ENCODE peak calls at places on chromosome 4, in ten cellular contexts. B, R, L, M, P, X, H, G, Y and A are unnamed samples. For H3K27me3, the result is how much of the 10 kb centered on the place peaks cover.

GRCh38 chr4:147610666-147611065 is 6.5 kb upstream of the TMEM184C start:
- DNase-seq in B (no peak), R (no peak), L (no peak), M (no peak), P (no peak), X (no peak), H (no peak), G (no peak), Y (no peak), A (no peak)

GRCh38 chr4:134585972-134586371 is 384.4 kb upstream of the PABPC4L start:
- DNase-seq in B (no peak), R (no peak), L (no peak), M (no peak), P (no peak), X (no peak), H (no peak), G (peak), Y (no peak), A (no peak)

GRCh38 chr4:78720994-78721677 is 55.0 kb upstream of the BMP2K start:
- DNase-seq in B (peak), R (no peak), L (no peak), M (no peak), P (peak), X (no peak), H (no peak), G (no peak), Y (no peak), A (no peak)

GRCh38 chr4:95027906-95028618 is 270.3 kb downstream of the BMPR1B start:
- DNase-seq in B (no peak), R (no peak), L (no peak), M (peak), P (no peak), X (no peak), H (no peak), G (no peak), Y (no peak), A (no peak)

GRCh38 chr4:167826281-167826680 is 266.1 kb upstream of the ANXA10 start:
- DNase-seq in B (no peak), R (no peak), L (no peak), M (no peak), P (no peak), X (no peak), H (no peak), G (peak), Y (no peak), A (no peak)

GRCh38 chr4:5638976-5639375 is 69.4 kb downstream of the EVC2 start:
- DNase-seq in B (no peak), R (no peak), L (no peak), M (no peak), P (no peak), X (no peak), H (no peak), G (peak), Y (no peak), A (no peak)

GRCh38 chr4:64361399-64361740 is 47.9 kb downstream of the TECRL start:
- DNase-seq in B (no peak), R (no peak), L (no peak), M (no peak), P (no peak), X (no peak), H (no peak), G (no peak), Y (no peak), A (no peak)

GRCh38 chr4:107689912-107690587 is 30.0 kb downstream of the PAPSS1 start:
- DNase-seq in B (no peak), R (no peak), L (no peak), M (no peak), P (no peak), X (peak), H (no peak), G (peak), Y (no peak), A (no peak)

GRCh38 chr4:176538217-176538925 is 218.6 kb downstream of the SPCS3 start:
- DNase-seq in B (no peak), R (no peak), L (no peak), M (no peak), P (no peak), X (no peak), H (no peak), G (peak), Y (no peak), A (no peak)

GRCh38 chr4:52868138-52868537 is 6.0 kb downstream of the RASL11B start:
- DNase-seq in B (peak), R (no peak), L (no peak), M (no peak), P (peak), X (no peak), H (no peak), G (no peak), Y (peak), A (no peak)

GRCh38 chr4:189364032-189364449 is 576.6 kb upstream of the FRG1 start:
- DNase-seq in B (no peak), R (no peak), L (no peak), M (no peak), P (no peak), X (peak), H (no peak), G (no peak), Y (no peak), A (no peak)

GRCh38 chr4:15545371-15545770 is 75.7 kb downstream of the CC2D2A start:
- DNase-seq in B (no peak), R (no peak), L (no peak), M (no peak), P (no peak), X (no peak), H (no peak), G (no peak), Y (no peak), A (no peak)
- H3K27me3 ChIP-seq in B (under half), R (under half), L (under half), M (under half), P (under half), X (under half), H (under half), G (under half), Y (under half), A (under half)

GRCh38 chr4:186260504-186261448 is 5.2 kb upstream of the F11 start:
- DNase-seq in B (no peak), R (no peak), L (no peak), M (no peak), P (no peak), X (no peak), H (no peak), G (no peak), Y (no peak), A (no peak)

GRCh38 chr4:186264660-186265059 is 1.3 kb upstream of the F11 start:
- DNase-seq in B (no peak), R (no peak), L (no peak), M (no peak), P (no peak), X (no peak), H (no peak), G (no peak), Y (no peak), A (no peak)

GRCh38 chr4:186271279-186271678 is 5.3 kb downstream of the F11 start:
- DNase-seq in B (no peak), R (no peak), L (no peak), M (no peak), P (no peak), X (no peak), H (no peak), G (no peak), Y (no peak), A (no peak)

GRCh38 chr4:186266699-186267467 is 894 bp downstream of the F11 start:
- DNase-seq in B (no peak), R (no peak), L (no peak), M (peak), P (no peak), X (no peak), H (no peak), G (peak), Y (no peak), A (no peak)

DNA sequence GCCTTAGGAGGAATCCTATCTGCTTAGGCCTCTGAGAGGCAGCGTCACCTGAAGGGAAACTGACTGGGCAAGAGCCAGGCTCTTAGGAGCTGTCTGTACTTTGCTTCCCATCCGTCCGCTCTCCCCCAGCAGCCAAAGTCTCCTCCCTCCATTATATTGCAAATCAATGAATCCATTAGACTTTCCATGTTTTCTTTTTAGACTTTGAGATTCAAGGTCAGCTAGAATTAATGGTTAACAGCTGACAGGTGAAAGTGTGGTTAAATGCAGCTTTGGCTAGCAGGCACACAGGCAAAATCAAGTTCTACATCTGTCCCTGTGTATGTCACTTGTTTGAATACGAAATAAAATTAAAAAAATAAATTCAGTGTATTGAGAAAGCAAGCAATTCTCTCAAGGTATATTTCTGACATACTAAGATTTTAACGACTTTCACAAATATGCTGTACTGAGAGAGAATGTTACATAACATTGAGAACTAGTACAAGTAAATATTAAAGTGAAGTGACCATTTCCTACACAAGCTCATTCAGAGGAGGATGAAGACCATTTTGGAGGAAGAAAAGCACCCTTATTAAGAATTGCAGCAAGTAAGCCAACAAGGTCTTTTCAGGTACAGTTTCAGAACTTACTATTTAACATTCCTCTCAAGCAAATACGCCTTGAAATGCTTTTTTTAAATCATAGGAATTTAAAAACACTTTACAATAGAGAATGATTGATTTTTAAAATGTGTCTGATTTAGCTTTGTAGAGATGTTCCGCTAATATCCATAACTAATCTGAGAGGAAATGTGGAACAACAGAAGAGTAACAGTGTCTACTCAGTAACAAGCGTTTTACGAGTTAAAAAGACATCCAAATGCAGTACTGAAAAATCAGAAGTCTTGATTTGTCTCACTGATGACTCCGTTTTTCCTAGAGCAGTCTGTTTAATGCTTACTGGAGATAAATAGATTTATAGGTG is at the start of gene F11:
- DNase-seq in B (no peak), R (no peak), L (no peak), M (no peak), P (no peak), X (no peak), H (no peak), G (no peak), Y (no peak), A (no peak)
- H3K27me3 ChIP-seq in B (under half), R (under half), L (under half), M (under half), P (under half), X (under half), H (under half), G (under half), Y (under half), A (under half)

GRCh38 chr4:110624016-110624770 is 1.3 kb upstream of the PITX2 start:
- DNase-seq in B (no peak), R (no peak), L (no peak), M (no peak), P (no peak), X (no peak), H (no peak), G (no peak), Y (no peak), A (no peak)

GRCh38 chr4:110624904-110625494 is 2.1 kb upstream of the PITX2 start:
- DNase-seq in B (no peak), R (no peak), L (no peak), M (no peak), P (no peak), X (no peak), H (no peak), G (no peak), Y (no peak), A (no peak)

GRCh38 chr4:110625593-110626292 is 2.9 kb upstream of the PITX2 start:
- DNase-seq in B (no peak), R (no peak), L (no peak), M (no peak), P (no peak), X (no peak), H (no peak), G (no peak), Y (no peak), A (no peak)

GRCh38 chr4:110628321-110629213 is 5.7 kb upstream of the PITX2 start:
- DNase-seq in B (no peak), R (no peak), L (no peak), M (peak), P (no peak), X (no peak), H (no peak), G (no peak), Y (no peak), A (no peak)

DNA sequence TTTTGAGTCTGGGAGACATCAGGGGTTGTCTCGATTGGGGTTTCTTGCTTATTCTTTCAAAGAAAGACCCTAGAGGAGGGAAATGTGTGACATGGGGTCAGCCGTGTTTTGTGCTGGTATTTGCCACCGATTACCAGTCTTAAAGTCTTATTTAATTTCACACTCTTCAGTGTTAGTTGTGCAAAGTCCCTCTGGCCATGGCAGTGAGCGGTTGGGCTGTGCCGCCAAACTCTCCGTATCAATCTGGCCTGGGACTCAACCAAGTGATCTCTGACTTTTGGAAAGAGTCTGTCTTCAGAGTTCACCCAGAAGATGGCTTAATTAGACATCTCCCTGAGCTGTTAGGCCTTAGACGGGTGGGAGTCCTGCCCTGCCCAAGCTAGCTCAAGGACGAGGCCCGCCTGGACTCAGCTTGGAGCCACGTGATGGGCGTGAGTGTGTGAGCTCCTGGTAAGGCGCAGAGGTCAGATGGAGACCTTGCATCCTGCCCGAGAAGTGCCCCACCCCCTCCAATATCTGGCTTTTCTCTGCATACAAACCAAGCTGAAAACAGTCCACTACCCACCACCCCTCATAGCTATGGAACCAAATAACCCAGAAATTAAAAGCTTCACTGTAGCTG is 3.8 kb upstream of the PITX2 start:
- DNase-seq in B (no peak), R (no peak), L (no peak), M (no peak), P (no peak), X (no peak), H (no peak), G (no peak), Y (no peak), A (no peak)
- H3K27me3 ChIP-seq in B (under half), R (under half), L (half or more), M (half or more), P (under half), X (half or more), H (half or more), G (half or more), Y (under half), A (half or more)

DNA sequence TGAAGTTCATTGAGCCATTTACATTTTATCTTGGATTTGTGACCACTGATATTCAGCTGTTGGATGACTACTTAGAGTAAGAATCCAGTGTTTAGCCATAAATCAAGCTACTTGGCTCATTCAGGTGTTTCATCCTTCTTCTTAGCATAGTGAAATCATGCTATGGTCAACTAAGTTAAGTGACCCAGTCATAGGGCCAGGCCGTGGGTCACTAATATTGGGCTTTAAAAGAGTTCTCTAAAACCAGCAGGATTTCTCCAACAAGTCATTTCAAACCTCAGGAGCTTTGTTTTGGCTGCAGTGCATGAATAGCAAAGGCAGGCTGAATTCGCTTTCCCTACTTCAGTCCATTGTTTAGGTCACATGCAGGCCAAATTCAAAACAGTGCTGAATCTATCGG is 181.0 kb downstream of the MAML3 start:
- DNase-seq in B (no peak), R (no peak), L (no peak), M (no peak), P (no peak), X (no peak), H (no peak), G (no peak), Y (no peak), A (no peak)
- H3K27me3 ChIP-seq in B (under half), R (under half), L (under half), M (under half), P (under half), X (under half), H (under half), G (under half), Y (under half), A (under half)

DNA sequence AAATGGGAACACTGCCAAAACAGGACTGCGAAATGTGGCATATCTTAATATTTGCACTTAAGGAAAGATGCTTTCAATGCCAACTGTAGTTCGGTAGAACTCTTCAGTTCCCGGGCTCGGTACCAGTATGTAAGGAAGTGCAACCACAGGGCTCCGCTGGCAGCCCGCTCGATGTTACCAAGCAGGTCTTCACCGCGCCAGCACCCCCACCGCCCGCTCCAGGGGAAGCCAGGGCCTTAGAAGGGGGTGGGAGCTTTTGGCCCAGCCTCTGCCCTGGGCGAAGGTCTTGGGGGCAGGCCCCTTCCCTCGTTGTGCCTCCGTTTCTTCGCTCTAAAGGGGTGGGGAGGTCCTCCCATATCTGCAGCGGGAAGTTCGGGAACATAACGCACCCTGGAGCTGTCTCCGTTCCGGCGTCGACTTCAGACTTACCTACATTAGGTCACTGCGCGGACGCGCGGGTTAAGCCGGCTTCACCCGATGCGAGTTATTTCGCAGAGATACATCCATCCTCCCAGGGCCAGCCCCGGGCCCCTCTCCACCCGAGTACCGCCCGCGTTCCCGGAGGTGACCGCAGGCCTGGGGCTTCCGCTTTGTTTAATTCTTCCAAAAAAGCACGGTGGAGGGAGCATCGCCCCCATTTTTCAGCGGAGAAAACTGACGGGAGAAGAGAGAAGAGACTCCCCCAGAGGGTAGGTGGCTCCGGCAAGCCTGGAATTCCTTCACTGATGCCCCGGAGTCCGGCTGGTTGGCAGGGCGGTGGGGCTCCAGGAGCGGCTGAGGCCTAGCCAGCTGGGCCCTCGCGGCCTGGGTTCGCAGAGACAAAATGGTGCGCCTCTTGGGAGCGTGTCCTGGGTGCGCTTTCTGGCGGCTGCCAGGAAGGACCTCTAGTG is 1.0 kb upstream of the HMX1 start:
- DNase-seq in B (no peak), R (no peak), L (no peak), M (no peak), P (no peak), X (no peak), H (no peak), G (no peak), Y (no peak), A (no peak)
- H3K27me3 ChIP-seq in B (under half), R (under half), L (under half), M (half or more), P (under half), X (half or more), H (half or more), G (half or more), Y (half or more), A (half or more)

GRCh38 chr4:1171306-1172227 is 816 bp downstream of the SPON2 start:
- DNase-seq in B (peak), R (no peak), L (peak), M (no peak), P (peak), X (no peak), H (no peak), G (peak), Y (peak), A (no peak)
- H3K27me3 ChIP-seq in B (under half), R (under half), L (under half), M (half or more), P (under half), X (under half), H (under half), G (half or more), Y (under half), A (under half)

GRCh38 chr4:105155426-105155825 is 8.8 kb downstream of the TET2 start:
- DNase-seq in B (no peak), R (no peak), L (no peak), M (no peak), P (no peak), X (no peak), H (no peak), G (peak), Y (no peak), A (no peak)
- H3K27me3 ChIP-seq in B (under half), R (under half), L (under half), M (under half), P (under half), X (under half), H (under half), G (under half), Y (under half), A (under half)